ENCODE peak calls at places on chromosomes 1 and 21, in seven cellular contexts. V is AG20443; Z is dorsolateral prefrontal cortex; R is stimulated activated CD8-positive, alpha-beta memory T cell treated with anti-CD3 and anti-CD28 coated beads, Interleukin-15, amount 100 ng/mL, for 4 hours; L is pancreas; D is cardiac muscle cell; C is stimulated activated CD4-positive, alpha-beta T cell treated with anti-CD3 and anti-CD28 coated beads, Interleukin-1b, Interleukin-23, amount 100 ng/mL, for 4 hours. T is an unnamed sample.

GRCh38 chr1:99457381-99458165 is 188.3 kb upstream of the PALMD start:
- DNase-seq in L (no peak), C (no peak), D (no peak), R (no peak), Z (peak), V (peak), T (no peak)

GRCh38 chr1:194469282-194469681 is 1282.9 kb upstream of the B3GALT2 start:
- DNase-seq in R (no peak), Z (no peak), C (no peak), L (no peak), V (no peak), D (no peak), T (no peak)

GRCh38 chr1:172566196-172566997 is 33.4 kb downstream of the SUCO start:
- DNase-seq in Z (no peak), C (no peak), D (no peak), R (no peak), L (no peak), V (no peak), T (no peak)

GRCh38 chr1:6984996-6985395 is 199.7 kb downstream of the CAMTA1 start:
- DNase-seq in R (no peak), Z (peak), C (no peak), L (no peak), D (no peak), V (no peak), T (no peak)

GRCh38 chr1:227942021-227942715 is 5.6 kb downstream of the WNT9A start:
- DNase-seq in C (no peak), V (no peak), R (no peak), Z (no peak), D (peak), L (peak), T (no peak)

GRCh38 chr1:218816999-218817398 is 356.7 kb upstream of the LYPLAL1 start:
- DNase-seq in L (no peak), R (no peak), D (peak), Z (no peak), V (no peak), C (no peak), T (no peak)

GRCh38 chr1:74964508-74964907 is 169.7 kb upstream of the LHX8 start:
- DNase-seq in V (no peak), C (no peak), R (no peak), L (peak), Z (peak), D (peak), T (no peak)

GRCh38 chr1:211474426-211474825 is 17.5 kb downstream of the RD3 start:
- DNase-seq in V (peak), R (no peak), Z (no peak), C (no peak), L (no peak), D (peak), T (no peak)

GRCh38 chr1:183600136-183600535 is 9.9 kb upstream of the NCF2 start:
- DNase-seq in V (peak), D (no peak), L (no peak), C (no peak), Z (no peak), R (no peak), T (no peak)

GRCh38 chr1:89069955-89070354 is 4.9 kb upstream of the GBP1 start:
- DNase-seq in D (no peak), V (no peak), R (no peak), C (no peak), L (no peak), Z (no peak), T (no peak)

GRCh38 chr21:40153351-40153750 is 286.1 kb downstream of the PCP4 start:
- DNase-seq in V (no peak), L (no peak), C (no peak), R (no peak), Z (no peak), D (no peak), T (no peak)

GRCh38 chr1:118371612-118372011 is 186.6 kb upstream of the SPAG17 start:
- DNase-seq in C (no peak), L (no peak), Z (no peak), R (no peak), V (no peak), D (no peak), T (no peak)

GRCh38 chr1:226781937-226782609 is 43.0 kb upstream of the ITPKB start:
- DNase-seq in C (no peak), L (no peak), Z (no peak), V (no peak), R (no peak), D (no peak), T (no peak)

GRCh38 chr1:111904478-111905218 is 84.8 kb downstream of the KCND3 start:
- DNase-seq in Z (peak), D (peak), R (no peak), C (no peak), L (no peak), V (no peak), T (no peak)

GRCh38 chr1:175201061-175201508 is 8.5 kb upstream of the KIAA0040 start:
- DNase-seq in Z (no peak), C (no peak), D (no peak), V (peak), R (no peak), L (no peak), T (no peak)

GRCh38 chr1:209565759-209566678 is 17.5 kb upstream of the CAMK1G start:
- DNase-seq in R (peak), Z (peak), D (peak), C (peak), L (peak), V (peak), T (peak)

GRCh38 chr1:158101455-158101854 is 79.2 kb upstream of the CD1D start:
- DNase-seq in V (no peak), Z (no peak), D (no peak), R (no peak), C (no peak), L (no peak), T (no peak)

GRCh38 chr21:26717146-26717739 is 128.0 kb downstream of the ADAMTS1 start:
- DNase-seq in Z (no peak), D (peak), V (peak), L (no peak), C (no peak), R (no peak), T (peak)

GRCh38 chr1:31239653-31240241 is at the start of gene NKAIN1:
- DNase-seq in D (peak), C (no peak), Z (no peak), L (peak), R (no peak), V (peak), T (no peak)

GRCh38 chr1:219209578-219209977 is 35.9 kb downstream of the LYPLAL1 start:
- DNase-seq in R (no peak), L (no peak), D (peak), C (no peak), Z (no peak), V (no peak), T (no peak)

GRCh38 chr21:14718957-14719356 is 172.8 kb upstream of the SAMSN1 start:
- DNase-seq in V (no peak), Z (no peak), C (no peak), R (no peak), L (no peak), D (no peak), T (no peak)

GRCh38 chr21:42343556-42343955 is 7.2 kb downstream of the TFF2 start:
- DNase-seq in R (no peak), Z (no peak), C (no peak), D (no peak), L (no peak), V (no peak), T (no peak)

GRCh38 chr1:37513795-37514349 is 694 bp downstream of the MEAF6 start:
- DNase-seq in Z (peak), C (peak), R (peak), V (peak), L (peak), D (peak), T (peak)

GRCh38 chr1:22225858-22226584 is 83.1 kb upstream of the WNT4 start:
- DNase-seq in V (no peak), Z (no peak), L (no peak), D (no peak), R (no peak), C (no peak), T (no peak)

GRCh38 chr1:89894210-89894668 is 73.4 kb downstream of the LRRC8D start:
- DNase-seq in R (no peak), C (no peak), L (no peak), V (peak), Z (no peak), D (peak), T (no peak)

GRCh38 chr21:44398499-44398898 is 45.1 kb downstream of the TRPM2 start:
- DNase-seq in Z (no peak), D (no peak), R (no peak), V (peak), L (no peak), C (no peak), T (peak)

GRCh38 chr1:38929054-38929453 is 12.6 kb downstream of the RHBDL2 start:
- DNase-seq in V (no peak), R (no peak), Z (no peak), L (no peak), D (no peak), C (no peak), T (no peak)

GRCh38 chr1:2481885-2482284 is 5.8 kb downstream of the PLCH2 start:
- DNase-seq in D (no peak), Z (no peak), V (no peak), L (no peak), R (no peak), C (no peak), T (no peak)

GRCh38 chr21:34190576-34191301 is 117.4 kb downstream of the MRPS6 start:
- DNase-seq in C (no peak), D (no peak), V (no peak), R (no peak), L (no peak), Z (peak), T (no peak)

GRCh38 chr1:145922266-145922665 is 3.7 kb upstream of the PEX11B start:
- DNase-seq in R (no peak), C (no peak), V (no peak), D (no peak), Z (no peak), L (no peak), T (no peak)

GRCh38 chr1:230029244-230029643 is 37.8 kb upstream of the GALNT2 start:
- DNase-seq in C (no peak), D (no peak), V (no peak), L (no peak), Z (no peak), R (no peak), T (no peak)

GRCh38 chr1:182198006-182198605 is 136.6 kb upstream of the ZNF648 start:
- DNase-seq in Z (no peak), D (no peak), R (no peak), C (no peak), L (no peak), V (no peak), T (peak)

GRCh38 chr1:87902830-87903614 is 574.3 kb downstream of the LMO4 start:
- DNase-seq in C (no peak), L (no peak), V (peak), R (no peak), D (peak), Z (no peak), T (no peak)

GRCh38 chr1:145981299-145981600 is 15.1 kb downstream of the TXNIP start:
- DNase-seq in Z (no peak), L (no peak), V (no peak), D (no peak), R (no peak), C (no peak), T (no peak)

GRCh38 chr21:29144736-29145353 is 14.4 kb downstream of the MAP3K7CL start:
- DNase-seq in D (no peak), R (no peak), L (no peak), C (no peak), Z (no peak), V (peak), T (no peak)

GRCh38 chr1:93604411-93604810 is 77.2 kb downstream of the BCAR3 start:
- DNase-seq in R (no peak), L (no peak), C (no peak), Z (no peak), V (no peak), D (no peak), T (no peak)

GRCh38 chr1:235077571-235078479 is 50.8 kb downstream of the TOMM20 start:
- DNase-seq in D (no peak), R (no peak), C (no peak), V (no peak), Z (no peak), L (no peak), T (peak)

GRCh38 chr1:87685366-87686136 is 356.9 kb downstream of the LMO4 start:
- DNase-seq in Z (no peak), C (no peak), R (no peak), D (no peak), L (no peak), V (no peak), T (no peak)

T was measured in GM10248.